ENCODE peak calls at places on chromosomes 16 and 17, in nine cellular contexts. J, I, F, N, Z, O, M, Y and T are unnamed samples.

GRCh38 chr17:19561697-19562318 is 28.2 kb downstream of the SLC47A1 start:
- DNase-seq in J (no peak), I (no peak), F (no peak), N (no peak), Z (no peak), O (no peak), M (no peak), Y (no peak), T (no peak)

GRCh38 chr17:73187203-73187769 is 5.6 kb upstream of the COG1 start:
- DNase-seq in J (no peak), I (no peak), F (no peak), N (no peak), Z (no peak), O (no peak), M (no peak), Y (no peak), T (no peak)

GRCh38 chr16:85395207-85395912 is 217.8 kb upstream of the GSE1 start:
- DNase-seq in J (peak; percentile 99), I (peak; percentile 97), F (peak; percentile 66), N (peak; percentile 89), Z (no peak), O (peak; percentile 77), M (no peak), Y (peak; percentile 92), T (peak; percentile 95)

GRCh38 chr16:53901396-53901795 is 197.4 kb downstream of the FTO start:
- DNase-seq in J (no peak), I (no peak), F (no peak), N (no peak), Z (no peak), O (no peak), M (no peak), Y (no peak), T (no peak)

GRCh38 chr17:82180776-82181528 is 31.7 kb downstream of the CCDC57 start:
- DNase-seq in J (no peak), I (no peak), F (no peak), N (no peak), Z (no peak), O (no peak), M (no peak), Y (no peak), T (no peak)

GRCh38 chr17:81295678-81296381 is 723 bp upstream of the SLC38A10 start:
- DNase-seq in J (peak; percentile 78), I (peak; percentile 63), F (peak; percentile 81), N (peak; percentile 81), Z (no peak), O (peak; percentile 60), M (no peak), Y (peak; percentile 80), T (peak; percentile 50)

GRCh38 chr16:3017806-3018506 is at the start of gene CLDN6:
- DNase-seq in J (no peak), I (no peak), F (no peak), N (no peak), Z (no peak), O (no peak), M (peak; percentile 77), Y (no peak), T (no peak)

GRCh38 chr17:41666708-41667279 is 21.9 kb upstream of the EIF1 start:
- DNase-seq in J (peak; percentile 82), I (peak; percentile 76), F (peak; percentile 90), N (peak; percentile 78), Z (peak; percentile 64), O (peak; percentile 85), M (peak; percentile 77), Y (peak; percentile 52), T (peak; percentile 76)

GRCh38 chr16:83715217-83715920 is 92.4 kb upstream of the HSBP1 start:
- DNase-seq in J (no peak), I (no peak), F (peak; percentile 58), N (no peak), Z (no peak), O (peak; percentile 60), M (no peak), Y (no peak), T (no peak)

GRCh38 chr17:37761065-37761464 is 16.2 kb upstream of the HNF1B start:
- DNase-seq in J (no peak), I (no peak), F (no peak), N (no peak), Z (no peak), O (no peak), M (no peak), Y (no peak), T (no peak)

GRCh38 chr16:8859913-8860881 is 8.6 kb downstream of the CARHSP1 start:
- DNase-seq in J (peak; percentile 47), I (peak; percentile 90), F (peak; percentile 42), N (peak; percentile 41), Z (no peak), O (no peak), M (no peak), Y (no peak), T (no peak)

GRCh38 chr16:8863594-8864424 is 5.0 kb downstream of the CARHSP1 start:
- DNase-seq in J (peak; percentile 48), I (peak; percentile 97), F (no peak), N (no peak), Z (no peak), O (no peak), M (no peak), Y (no peak), T (no peak)

GRCh38 chr16:8858994-8859912 is 9.6 kb downstream of the CARHSP1 start:
- DNase-seq in J (no peak), I (peak; percentile 14), F (peak; percentile 39), N (no peak), Z (no peak), O (no peak), M (no peak), Y (no peak), T (no peak)

GRCh38 chr16:8862309-8863130 is 6.3 kb downstream of the CARHSP1 start:
- DNase-seq in J (no peak), I (no peak), F (no peak), N (no peak), Z (no peak), O (no peak), M (no peak), Y (no peak), T (no peak)

DNA sequence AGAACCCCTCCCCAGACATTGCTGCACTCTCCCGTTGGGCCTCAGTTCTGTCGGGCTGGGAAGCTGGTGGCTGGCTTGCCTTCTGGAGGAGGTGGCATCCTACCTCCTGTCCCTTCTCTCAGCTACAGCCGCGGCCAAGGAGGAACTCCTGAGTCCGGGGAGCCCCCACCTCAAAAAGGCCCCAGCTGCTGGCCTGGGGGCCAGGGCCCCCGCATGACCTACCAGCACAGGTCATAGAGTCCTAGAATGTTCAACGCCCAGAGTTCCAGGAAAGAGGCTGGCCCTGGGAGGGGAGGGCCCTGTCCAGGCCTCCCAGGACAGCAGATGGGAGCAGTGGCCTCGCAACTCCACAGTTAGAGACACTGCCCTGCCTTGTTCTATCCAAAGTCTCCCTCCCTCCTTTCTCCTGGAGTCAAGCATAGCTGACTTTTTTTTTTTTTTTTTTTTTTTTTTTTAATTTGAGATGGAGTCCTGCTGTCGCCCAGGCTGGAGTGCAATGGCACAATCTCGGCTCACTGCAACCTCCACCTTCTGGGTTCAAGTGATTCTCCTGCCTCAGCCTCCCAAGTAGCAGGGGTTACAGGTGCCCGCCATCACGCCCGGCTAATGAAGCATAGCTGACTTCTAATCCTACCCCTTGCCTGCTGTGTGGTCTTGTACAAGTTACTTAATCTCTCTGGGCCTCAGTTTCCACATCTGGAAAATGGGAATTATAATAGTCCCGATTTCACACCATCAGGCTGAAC is 7.1 kb downstream of the CARHSP1 start:
- DNase-seq in J (peak; percentile 38), I (peak; percentile 79), F (peak; percentile 39), N (no peak), Z (no peak), O (no peak), M (no peak), Y (no peak), T (no peak)
- H3K27ac ChIP-seq in J (no peak overlapping the region), I (peak overlapping the region; percentile 91), F (peak overlapping the region; percentile 73), N (no peak overlapping the region), Z (peak overlapping the region; percentile 96), O (peak overlapping the region; percentile 84), M (no peak overlapping the region), Y (no peak overlapping the region), T (no peak overlapping the region)

DNA sequence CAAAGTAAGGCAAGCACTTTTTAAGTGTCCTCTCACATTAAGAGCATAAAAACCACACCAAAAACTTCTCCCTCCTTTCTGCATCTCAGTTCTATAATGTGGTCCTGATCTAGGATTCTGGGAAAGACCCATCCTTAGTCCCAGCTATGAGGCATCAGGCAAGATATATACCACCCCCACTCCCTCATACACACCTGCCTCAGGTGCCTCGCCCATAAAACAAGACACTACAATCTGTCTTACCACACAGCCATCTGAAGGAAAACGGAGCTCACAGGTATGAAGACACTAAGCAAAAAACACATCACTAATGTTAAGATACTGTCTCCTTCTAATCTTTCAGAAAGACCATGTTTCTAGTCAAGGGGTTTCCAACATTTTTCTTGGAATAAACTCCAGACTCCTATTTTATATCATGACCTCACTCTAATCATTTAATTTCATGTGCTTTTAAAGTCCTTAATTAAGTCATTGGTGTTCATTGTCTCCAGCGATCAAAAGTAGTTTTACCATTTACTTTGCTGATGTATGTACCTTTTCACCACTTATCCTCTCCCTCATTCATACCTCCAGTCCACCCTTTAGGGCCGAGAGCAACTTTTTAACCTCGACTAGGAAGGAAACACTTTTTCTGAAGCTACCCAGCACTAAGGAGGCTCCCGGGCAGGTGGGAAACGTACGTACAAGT is 1.1 kb downstream of the MAP3K14 start:
- DNase-seq in J (no peak), I (no peak), F (no peak), N (no peak), Z (no peak), O (no peak), M (peak; percentile 15), Y (no peak), T (no peak)
- H3K4me1 ChIP-seq in J (peaks cover 83% of the 10 kb centered on the region), I (peaks cover 77% of the 10 kb centered on the region), F (peaks cover 69% of the 10 kb centered on the region), N (peaks cover 81% of the 10 kb centered on the region), Z (peaks cover 56% of the 10 kb centered on the region), O (peaks cover 26% of the 10 kb centered on the region), M (peaks cover 31% of the 10 kb centered on the region), Y (peaks cover 81% of the 10 kb centered on the region), T (peaks cover 70% of the 10 kb centered on the region)

GRCh38 chr16:10617662-10618420 is 37.4 kb upstream of the EMP2 start:
- DNase-seq in J (peak; percentile 10), I (no peak), F (no peak), N (no peak), Z (no peak), O (no peak), M (no peak), Y (no peak), T (no peak)
- H3K27ac ChIP-seq in J (no peak overlapping the region), I (no peak overlapping the region), F (peak overlapping the region; percentile 84), N (no peak overlapping the region), Z (no peak overlapping the region), O (peak overlapping the region; percentile 86), M (no peak overlapping the region), Y (no peak overlapping the region), T (no peak overlapping the region)

GRCh38 chr17:8160224-8160577 is 2.5 kb downstream of the VAMP2 start:
- DNase-seq in J (no peak), I (no peak), F (no peak), N (no peak), Z (no peak), O (no peak), M (no peak), Y (no peak), T (no peak)
- H3K4me1 ChIP-seq in J (peaks cover 42% of the 10 kb centered on the region), I (peaks cover 48% of the 10 kb centered on the region), F (peaks cover 69% of the 10 kb centered on the region), N (peaks cover 14% of the 10 kb centered on the region), Z (peaks cover 32% of the 10 kb centered on the region), O (peaks cover 10% of the 10 kb centered on the region), M (peaks cover 43% of the 10 kb centered on the region), Y (peaks cover 46% of the 10 kb centered on the region), T (peaks cover 51% of the 10 kb centered on the region)

GRCh38 chr16:48978501-48978900 is 303.1 kb downstream of the CBLN1 start:
- DNase-seq in J (peak; percentile 4), I (no peak), F (no peak), N (no peak), Z (no peak), O (no peak), M (no peak), Y (no peak), T (no peak)
- H3K27ac ChIP-seq in J (no peak overlapping the region), I (no peak overlapping the region), F (no peak overlapping the region), N (no peak overlapping the region), Z (no peak overlapping the region), O (no peak overlapping the region), M (no peak overlapping the region), Y (no peak overlapping the region), T (no peak overlapping the region)